ENCODE peak calls at places on chromosomes 12 and 14, in four cellular contexts. K, C, E and V are unnamed samples.
A peak's percentile ranks its signal among the peaks of the same experiment; 100 is the strongest.

GRCh38 chr14:91070572-91070971 is 10.1 kb upstream of the RPS6KA5 start:
- DNase-seq in C (no peak), K (no peak), E (no peak), V (no peak)

GRCh38 chr12:120117961-120118709 is 1.6 kb upstream of the RAB35 start:
- DNase-seq in K (peak; percentile 22), E (no peak), C (peak; percentile 24), V (no peak)

GRCh38 chr12:28574746-28575592 is 384.7 kb downstream of the CCDC91 start:
- DNase-seq in E (no peak), K (no peak), C (no peak), V (no peak)

GRCh38 chr14:38098074-38098846 is 109.4 kb upstream of the SSTR1 start:
- DNase-seq in C (peak; percentile 6), K (peak; percentile 77), E (no peak), V (no peak)

GRCh38 chr12:57868870-57869609 is 22.5 kb upstream of the CTDSP2 start:
- DNase-seq in C (no peak), E (no peak), K (no peak), V (no peak)

GRCh38 chr12:57890191-57891120 is 43.9 kb upstream of the CTDSP2 start:
- DNase-seq in K (no peak), C (no peak), E (no peak), V (no peak)

GRCh38 chr14:76464856-76465255 is 88.9 kb downstream of the ESRRB start:
- DNase-seq in E (no peak), K (no peak), C (no peak), V (no peak)

GRCh38 chr14:63276492-63277342 is 42.0 kb downstream of the GPHB5 start:
- DNase-seq in E (no peak), C (peak; percentile 72), K (peak; percentile 73), V (no peak)

GRCh38 chr12:125276567-125276966 is 211.3 kb downstream of the AACS start:
- DNase-seq in E (no peak), K (no peak), C (no peak), V (no peak)

GRCh38 chr14:29805415-29806123 is 122.1 kb downstream of the PRKD1 start:
- DNase-seq in K (peak; percentile 98), C (peak; percentile 98), E (peak; percentile 65), V (no peak)

GRCh38 chr12:34397591-34398365 is 375.5 kb downstream of the ALG10 start:
- DNase-seq in E (peak; percentile 1), K (no peak), C (no peak), V (peak; percentile 34)

GRCh38 chr12:989751-990278 is 1.2 kb upstream of the ERC1 start:
- DNase-seq in E (peak; percentile 10), C (peak; percentile 74), K (peak; percentile 78), V (no peak)

GRCh38 chr14:101349108-101349507 is 212.2 kb upstream of the DIO3 start:
- DNase-seq in E (no peak), K (no peak), C (no peak), V (no peak)

GRCh38 chr12:12159988-12160387 is 89.2 kb downstream of the BCL2L14 start:
- DNase-seq in K (peak; percentile 71), E (no peak), C (peak; percentile 68), V (no peak)

GRCh38 chr12:117439531-117440001 is 78.1 kb upstream of the NOS1 start:
- DNase-seq in C (no peak), E (no peak), K (no peak), V (no peak)

GRCh38 chr12:96054262-96054645 is 18.9 kb upstream of the LTA4H start:
- DNase-seq in C (peak; percentile 29), E (no peak), K (peak; percentile 34), V (no peak)

GRCh38 chr14:25868521-25869314 is 729.1 kb downstream of the NOVA1 start:
- DNase-seq in C (no peak), E (no peak), K (no peak), V (no peak)

GRCh38 chr14:57209561-57209960 is 59.1 kb downstream of the EXOC5 start:
- DNase-seq in K (peak; percentile 54), E (no peak), C (peak; percentile 22), V (no peak)

GRCh38 chr14:56490379-56490778 is 89.2 kb upstream of the TMEM260 start:
- DNase-seq in C (peak; percentile 57), K (peak; percentile 58), E (no peak), V (no peak)

GRCh38 chr12:120649442-120650248 is 9.2 kb downstream of the CABP1 start:
- DNase-seq in E (no peak), C (no peak), K (no peak), V (no peak)

GRCh38 chr12:124399622-124400021 is 104.7 kb downstream of the RFLNA start:
- DNase-seq in K (no peak), C (no peak), E (no peak), V (no peak)

GRCh38 chr14:56207626-56208297 is 89.6 kb downstream of the PELI2 start:
- DNase-seq in C (no peak), E (no peak), K (no peak), V (no peak)

GRCh38 chr12:120257041-120257821 is 8.3 kb downstream of the PXN start:
- DNase-seq in C (peak; percentile 97), K (peak; percentile 93), E (peak; percentile 68), V (peak; percentile 80)

GRCh38 chr12:2354151-2354991 is 301.6 kb downstream of the CACNA1C start:
- DNase-seq in E (no peak), C (no peak), K (no peak), V (no peak)

GRCh38 chr14:91413547-91414474 is 3.8 kb downstream of the CCDC88C start:
- DNase-seq in K (no peak), E (no peak), C (no peak), V (no peak)

GRCh38 chr14:76768671-76769500 is 7.6 kb downstream of the VASH1 start:
- DNase-seq in E (peak; percentile 2), C (no peak), K (no peak), V (peak; percentile 2)

GRCh38 chr14:23661542-23661941 is 25.4 kb downstream of the DHRS2 start:
- DNase-seq in E (no peak), K (no peak), C (no peak), V (no peak)

GRCh38 chr12:52523825-52524224 is 3.6 kb upstream of the KRT5 start:
- DNase-seq in E (no peak), K (no peak), C (no peak), V (peak; percentile 64)

GRCh38 chr12:80040075-80040738 is 59.1 kb upstream of the OTOGL start:
- DNase-seq in E (no peak), K (no peak), C (peak; percentile 48), V (no peak)

GRCh38 chr12:124392991-124393790 is 98.3 kb downstream of the RFLNA start:
- DNase-seq in K (peak; percentile 92), E (peak; percentile 71), C (peak; percentile 93), V (peak; percentile 84)

GRCh38 chr14:106518054-106518943 is 991.9 kb downstream of the TMEM121 start:
- DNase-seq in K (no peak), E (peak; percentile 19), C (no peak), V (no peak)

GRCh38 chr12:104749555-104749954 is 208.5 kb downstream of the SLC41A2 start:
- DNase-seq in E (no peak), K (no peak), C (no peak), V (no peak)

GRCh38 chr12:67025543-67026114 is 243.5 kb upstream of the CAND1 start:
- DNase-seq in E (peak; percentile 33), K (peak; percentile 11), C (peak; percentile 29), V (no peak)

GRCh38 chr12:108693186-108693585 is 38.1 kb downstream of the CORO1C start:
- DNase-seq in E (no peak), C (no peak), K (no peak), V (no peak)
- H3K36me3 ChIP-seq in E (no peaks in the 10 kb centered on the region), C (no peaks in the 10 kb centered on the region), K (peaks cover 4% of the 10 kb centered on the region), V (no peaks in the 10 kb centered on the region)

GRCh38 chr12:9880532-9880931 is 757 bp upstream of the KLRF2 start:
- DNase-seq in K (no peak), E (no peak), C (no peak), V (no peak)

GRCh38 chr12:9888665-9889273 is 7.5 kb downstream of the KLRF2 start:
- DNase-seq in C (no peak), K (no peak), E (no peak), V (no peak)

GRCh38 chr12:9881988-9882387 is 699 bp downstream of the KLRF2 start:
- DNase-seq in C (no peak), K (no peak), E (no peak), V (no peak)

GRCh38 chr12:9881246-9881645 is at the start of gene KLRF2:
- DNase-seq in C (no peak), K (no peak), E (no peak), V (no peak)

DNA sequence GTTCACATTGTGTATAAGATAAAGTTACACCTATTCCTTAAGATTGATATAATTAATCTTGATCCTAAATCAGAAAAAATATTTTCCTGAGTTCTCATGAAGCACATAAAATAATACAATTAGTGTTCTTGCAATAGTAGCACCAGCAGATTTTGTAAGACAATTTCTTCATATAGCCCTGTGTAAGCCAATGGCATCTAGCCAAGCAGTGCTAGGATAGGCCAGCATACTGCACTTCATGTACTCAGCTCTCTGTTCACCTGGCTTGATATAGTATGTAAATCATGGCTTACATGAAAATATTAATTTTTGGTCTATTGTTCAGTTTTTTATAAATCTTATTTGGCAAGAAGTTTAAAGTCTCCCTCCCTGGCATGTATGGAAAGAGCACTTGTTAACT is 1.9 kb downstream of the KLRF2 start:
- DNase-seq in C (peak; percentile 40), K (peak; percentile 13), E (no peak), V (no peak)
- H3K4me3 ChIP-seq in C (no peak overlapping the region), K (no peak overlapping the region), E (no peak overlapping the region), V (no peak overlapping the region)

DNA sequence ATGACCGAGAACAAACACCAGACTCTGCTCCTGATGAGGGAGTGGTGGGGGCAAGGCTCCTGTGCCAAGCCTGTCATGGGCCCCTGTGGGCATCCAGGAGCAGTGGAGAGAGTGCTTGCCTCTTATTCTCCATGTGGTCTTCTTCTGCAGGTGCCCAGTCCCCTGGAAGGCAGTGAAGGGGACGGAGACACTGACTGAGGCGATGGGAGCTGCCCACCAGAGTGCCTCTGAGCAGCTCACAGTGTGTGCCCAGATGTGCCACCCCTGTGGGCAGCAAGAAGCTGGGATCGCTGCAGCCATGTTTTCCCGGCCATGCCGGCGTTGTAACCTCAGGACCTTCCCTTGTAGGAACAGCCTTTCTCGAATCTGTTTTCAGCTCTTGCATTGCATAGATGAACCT is 6.4 kb upstream of the EP400 start:
- DNase-seq in K (no peak), E (no peak), C (no peak), V (peak; percentile 37)
- H3K36me3 ChIP-seq in K (peaks cover 31% of the 10 kb centered on the region), E (peaks cover 10% of the 10 kb centered on the region), C (peaks cover 12% of the 10 kb centered on the region), V (no peaks in the 10 kb centered on the region)

GRCh38 chr14:68888883-68889282 is 90.2 kb downstream of the ACTN1 start:
- DNase-seq in E (no peak), C (no peak), K (no peak), V (no peak)
- H3K4me3 ChIP-seq in E (no peak overlapping the region), C (no peak overlapping the region), K (no peak overlapping the region), V (no peak overlapping the region)

GRCh38 chr12:6965026-6965661 is 5.3 kb downstream of the PHB2 start:
- DNase-seq in K (peak; percentile 90), C (peak; percentile 93), E (peak; percentile 74), V (peak; percentile 90)
- H3K36me3 ChIP-seq in K (peaks cover 24% of the 10 kb centered on the region), C (peaks cover 39% of the 10 kb centered on the region), E (peaks cover 28% of the 10 kb centered on the region), V (peaks cover 8% of the 10 kb centered on the region)